ENCODE peak calls at places on chromosome 14, in six cellular contexts. W is stomach, Q is HepG2, S is transverse colon, H is A549, M is ovary. N is an unnamed sample.

GRCh38 chr14:88507208-88507607 is 47.6 kb downstream of the PTPN21 start:
- DNase-seq in H (no peak), W (no peak), M (no peak), Q (no peak), S (no peak), N (no peak)

GRCh38 chr14:85731198-85731597 is 201.3 kb downstream of the FLRT2 start:
- DNase-seq in W (no peak), S (no peak), Q (no peak), M (no peak), H (no peak), N (no peak)

GRCh38 chr14:45212231-45212630 is 40.8 kb downstream of the MIS18BP1 start:
- DNase-seq in S (no peak), Q (no peak), M (no peak), W (no peak), H (no peak), N (no peak)

GRCh38 chr14:31207287-31207745 is 277 bp downstream of the HECTD1 start:
- DNase-seq in H (no peak), M (no peak), S (no peak), W (no peak), Q (no peak), N (peak)

GRCh38 chr14:51692646-51693045 is 40.9 kb downstream of the FRMD6 start:
- DNase-seq in W (no peak), M (no peak), Q (no peak), H (no peak), S (no peak), N (no peak)

GRCh38 chr14:89418452-89418851 is 1.4 kb upstream of the FOXN3 start:
- DNase-seq in W (no peak), H (no peak), S (peak), Q (no peak), M (no peak), N (no peak)

GRCh38 chr14:102182190-102182589 is 42.5 kb downstream of the WDR20 start:
- DNase-seq in W (no peak), Q (no peak), H (no peak), S (no peak), M (no peak), N (no peak)

GRCh38 chr14:37202265-37202664 is 4.5 kb downstream of the MIPOL1 start:
- DNase-seq in H (no peak), S (no peak), Q (no peak), W (no peak), M (no peak), N (no peak)

GRCh38 chr14:70882771-70883492 is 24.3 kb upstream of the PCNX1 start:
- DNase-seq in S (no peak), M (no peak), W (no peak), Q (no peak), H (no peak), N (no peak)

GRCh38 chr14:58705066-58705465 is 67.3 kb downstream of the DACT1 start:
- DNase-seq in Q (no peak), H (no peak), S (no peak), W (no peak), M (no peak), N (no peak)

GRCh38 chr14:104897286-104898194 is 27.1 kb upstream of the PLD4 start:
- DNase-seq in W (no peak), S (no peak), H (no peak), M (peak), Q (no peak), N (no peak)

GRCh38 chr14:39766397-39767000 is 334.3 kb upstream of the FBXO33 start:
- DNase-seq in H (no peak), Q (no peak), S (no peak), M (no peak), W (no peak), N (no peak)

GRCh38 chr14:49583629-49584028 is 2.6 kb downstream of the RPS29 start:
- DNase-seq in W (no peak), S (no peak), H (no peak), Q (no peak), M (no peak), N (no peak)

GRCh38 chr14:38868415-38869290 is 234.4 kb downstream of the SEC23A start:
- DNase-seq in S (no peak), H (no peak), W (no peak), Q (peak), M (no peak), N (no peak)

GRCh38 chr14:56666716-56667115 is 87.1 kb downstream of the TMEM260 start:
- DNase-seq in Q (no peak), S (no peak), H (no peak), M (no peak), W (no peak), N (peak)

GRCh38 chr14:105050551-105050897 is 14.7 kb downstream of the GPR132 start:
- DNase-seq in M (no peak), W (peak), Q (peak), H (no peak), S (peak), N (no peak)

GRCh38 chr14:63543826-63544320 is 696 bp upstream of the PPP2R5E start:
- DNase-seq in S (no peak), M (no peak), W (no peak), H (no peak), Q (no peak), N (no peak)

GRCh38 chr14:73476451-73476905 is 14.3 kb upstream of the RIOX1 start:
- DNase-seq in S (no peak), H (no peak), Q (no peak), W (no peak), M (no peak), N (no peak)

GRCh38 chr14:57833304-57833703 is 32.6 kb downstream of the SLC35F4 start:
- DNase-seq in H (peak), Q (no peak), M (peak), S (no peak), W (no peak), N (no peak)

GRCh38 chr14:52313903-52314481 is at the start of gene PTGER2:
- DNase-seq in H (peak), Q (no peak), W (peak), S (peak), M (peak), N (peak)

GRCh38 chr14:65840786-65841185 is 428.3 kb downstream of the FUT8 start:
- DNase-seq in Q (no peak), H (no peak), W (no peak), S (no peak), M (no peak), N (no peak)

GRCh38 chr14:92860097-92860496 is 62.9 kb upstream of the CHGA start:
- DNase-seq in S (no peak), H (no peak), M (no peak), Q (no peak), W (no peak), N (no peak)

GRCh38 chr14:69259531-69260245 is at the start of gene GALNT16:
- DNase-seq in H (peak), Q (no peak), M (no peak), W (peak), S (peak), N (no peak)

GRCh38 chr14:51697848-51698247 is 46.1 kb downstream of the FRMD6 start:
- DNase-seq in H (no peak), W (no peak), S (no peak), M (no peak), Q (no peak), N (no peak)

GRCh38 chr14:101114726-101115481 is 211.4 kb upstream of the RTL1 start:
- DNase-seq in S (no peak), M (no peak), W (peak), Q (no peak), H (no peak), N (peak)

GRCh38 chr14:70067810-70068209 is 120.9 kb downstream of the SLC8A3 start:
- DNase-seq in M (no peak), S (no peak), Q (no peak), W (peak), H (no peak), N (no peak)

GRCh38 chr14:33062881-33063280 is 124.2 kb downstream of the NPAS3 start:
- DNase-seq in S (no peak), W (no peak), Q (no peak), H (no peak), M (no peak), N (no peak)

DNA sequence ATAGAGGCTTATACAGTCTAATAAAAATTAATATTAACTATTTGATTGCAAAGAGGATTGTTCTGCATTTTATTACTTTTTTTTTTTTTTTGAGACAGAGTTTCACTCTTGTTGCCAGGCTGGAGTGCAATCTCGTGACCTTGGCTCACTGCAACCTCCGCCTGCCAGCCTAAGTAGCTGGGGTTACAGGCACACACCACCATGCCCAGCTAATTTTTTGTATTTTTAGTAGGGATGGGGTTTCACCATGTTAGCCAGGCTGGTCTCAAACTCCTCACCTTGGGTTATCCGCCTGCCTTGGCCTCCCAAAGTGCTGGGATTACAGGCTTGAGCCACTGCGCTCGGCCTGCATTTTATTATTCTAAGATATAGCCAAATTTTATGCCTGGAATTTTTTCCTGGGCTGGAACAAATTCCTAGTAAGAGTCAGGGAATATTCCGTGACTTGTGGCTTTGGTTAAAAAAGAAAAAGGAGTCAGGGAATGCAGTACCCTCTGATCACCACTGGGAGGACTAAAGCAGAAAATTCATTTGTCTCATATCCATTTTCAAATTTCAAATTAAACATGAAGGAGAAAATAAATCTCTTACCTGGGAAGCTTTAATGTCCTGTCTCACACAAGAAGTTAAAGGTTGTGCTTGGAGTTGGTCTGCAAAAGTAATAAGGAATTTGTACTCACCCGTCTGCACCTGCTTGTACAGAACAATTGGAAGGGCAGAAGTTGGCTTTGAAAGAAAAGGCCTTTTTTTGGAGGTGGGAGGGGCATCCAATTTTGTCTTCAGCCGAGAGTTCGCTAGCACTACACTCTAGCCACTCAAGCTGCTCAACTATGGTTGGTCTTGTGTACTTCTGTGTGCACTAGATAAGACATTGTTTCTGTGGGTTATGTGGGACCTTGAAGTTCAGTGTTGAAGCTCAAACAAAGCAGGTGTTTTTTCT is 8.7 kb downstream of the MARK3 start:
- DNase-seq in W (no peak), S (no peak), H (peak), Q (no peak), M (no peak), N (no peak)
- TF ChIP-seq EP300 in W (no peak), S (no peak), H (no peak), Q (no peak), M (no peak), N (no peak)

GRCh38 chr14:75497701-75498100 is 24.6 kb upstream of the BATF start:
- DNase-seq in Q (no peak), S (no peak), M (no peak), H (no peak), W (no peak), N (peak)

GRCh38 chr14:75496755-75497154 is 25.5 kb upstream of the BATF start:
- DNase-seq in Q (no peak), M (no peak), S (no peak), H (no peak), W (no peak), N (peak)

GRCh38 chr14:75501080-75501479 is 21.2 kb upstream of the BATF start:
- DNase-seq in W (no peak), H (no peak), Q (no peak), S (no peak), M (no peak), N (peak)

GRCh38 chr14:75497191-75497590 is 25.1 kb upstream of the BATF start:
- DNase-seq in H (no peak), M (no peak), Q (no peak), W (no peak), S (no peak), N (peak)

DNA sequence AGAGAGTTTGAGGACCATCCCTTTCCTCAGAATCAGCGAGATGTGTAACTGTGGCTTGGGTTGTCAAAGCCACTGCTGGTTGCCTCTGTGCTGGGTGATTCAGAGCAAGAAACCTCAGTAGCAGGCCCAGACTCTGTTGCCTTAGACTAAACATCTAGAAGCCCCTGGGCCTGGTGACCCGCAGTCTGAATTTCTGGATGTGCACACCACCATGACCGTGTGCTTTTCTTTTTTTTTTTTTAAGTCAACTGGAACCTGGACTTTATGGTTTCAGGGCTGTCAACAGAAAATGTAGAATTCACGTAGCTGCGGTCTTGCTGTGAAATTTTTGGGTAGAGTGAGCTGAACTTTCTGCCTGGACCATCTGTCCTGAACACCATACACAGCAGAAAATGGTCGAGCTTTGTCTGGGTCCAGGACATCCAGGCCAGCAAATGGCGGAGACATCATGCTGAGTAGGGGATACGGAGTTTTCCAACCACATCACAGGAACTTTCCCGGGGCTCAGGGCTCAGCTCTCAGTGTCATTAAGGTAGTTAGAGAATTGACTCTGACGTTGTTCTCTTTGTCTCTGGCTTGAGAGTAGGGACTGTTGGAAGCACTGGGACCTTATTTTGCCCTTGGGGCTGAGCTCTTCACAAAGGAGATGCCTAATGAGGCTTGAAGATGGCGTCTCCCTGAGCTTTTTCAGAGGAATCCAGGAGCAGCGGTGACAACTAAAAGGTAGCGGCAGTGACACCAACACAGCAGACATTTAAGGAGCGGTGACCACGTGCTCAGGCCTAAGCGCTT is 23.0 kb upstream of the BATF start:
- DNase-seq in S (no peak), H (no peak), Q (no peak), W (no peak), M (no peak), N (peak)
- H3K4me3 ChIP-seq in S (no peak), H (no peak), Q (no peak), W (no peak), M (no peak), N (no peak)

GRCh38 chr14:21227150-21227549 is 42.1 kb downstream of the HNRNPC start:
- DNase-seq in M (no peak), H (no peak), Q (no peak), W (no peak), S (no peak), N (no peak)
- TF ChIP-seq POLR2A in M (no peak), H (no peak), Q (no peak), W (no peak), S (no peak), N (no peak)

DNA sequence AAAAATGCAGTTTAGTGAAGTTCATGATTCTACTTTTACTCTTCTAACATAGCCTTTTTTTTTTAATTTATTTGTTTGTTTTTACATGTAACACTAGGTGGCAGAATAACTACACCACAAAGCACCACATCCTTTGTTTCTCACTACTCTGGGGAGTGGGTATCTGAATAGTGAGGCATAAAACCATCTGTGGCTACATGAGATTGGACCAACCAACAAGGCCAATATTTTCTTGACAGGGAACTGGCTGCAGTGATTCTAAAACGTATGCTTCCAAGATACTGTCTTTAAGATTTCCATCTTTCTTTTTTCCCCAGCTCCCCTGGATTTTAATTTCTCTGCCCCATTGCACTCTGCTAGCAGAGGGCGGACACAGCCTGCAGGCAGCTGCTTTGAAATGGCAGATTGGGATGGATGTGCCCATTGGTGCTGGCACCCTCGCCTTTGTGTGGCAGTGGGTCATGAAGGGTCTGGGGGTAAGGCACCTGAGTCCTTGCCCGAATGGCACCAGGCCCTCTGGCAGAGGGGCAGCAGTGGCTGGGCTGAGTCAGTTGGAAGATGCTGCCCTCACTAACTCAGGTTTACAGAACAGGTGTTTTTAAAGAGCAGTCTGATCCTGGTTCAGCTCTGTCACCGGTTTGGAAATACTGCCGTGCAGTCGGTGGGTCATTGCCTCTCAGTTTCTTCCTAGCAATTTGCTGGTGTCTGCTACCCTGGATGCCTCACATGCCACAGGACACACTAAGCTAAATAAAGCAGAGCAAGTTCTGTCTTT is 429.1 kb downstream of the RAD51B start:
- DNase-seq in M (no peak), H (peak), S (no peak), Q (peak), W (no peak), N (no peak)
- TF ChIP-seq EP300 in M (no peak), H (no peak), S (no peak), Q (no peak), W (no peak), N (no peak)

GRCh38 chr14:61751475-61751989 is 10.7 kb upstream of the SNAPC1 start:
- DNase-seq in Q (no peak), M (no peak), S (no peak), W (no peak), H (no peak), N (no peak)
- H3K4me3 ChIP-seq in Q (no peak), M (peak), S (peak), W (peak), H (peak), N (peak)

DNA sequence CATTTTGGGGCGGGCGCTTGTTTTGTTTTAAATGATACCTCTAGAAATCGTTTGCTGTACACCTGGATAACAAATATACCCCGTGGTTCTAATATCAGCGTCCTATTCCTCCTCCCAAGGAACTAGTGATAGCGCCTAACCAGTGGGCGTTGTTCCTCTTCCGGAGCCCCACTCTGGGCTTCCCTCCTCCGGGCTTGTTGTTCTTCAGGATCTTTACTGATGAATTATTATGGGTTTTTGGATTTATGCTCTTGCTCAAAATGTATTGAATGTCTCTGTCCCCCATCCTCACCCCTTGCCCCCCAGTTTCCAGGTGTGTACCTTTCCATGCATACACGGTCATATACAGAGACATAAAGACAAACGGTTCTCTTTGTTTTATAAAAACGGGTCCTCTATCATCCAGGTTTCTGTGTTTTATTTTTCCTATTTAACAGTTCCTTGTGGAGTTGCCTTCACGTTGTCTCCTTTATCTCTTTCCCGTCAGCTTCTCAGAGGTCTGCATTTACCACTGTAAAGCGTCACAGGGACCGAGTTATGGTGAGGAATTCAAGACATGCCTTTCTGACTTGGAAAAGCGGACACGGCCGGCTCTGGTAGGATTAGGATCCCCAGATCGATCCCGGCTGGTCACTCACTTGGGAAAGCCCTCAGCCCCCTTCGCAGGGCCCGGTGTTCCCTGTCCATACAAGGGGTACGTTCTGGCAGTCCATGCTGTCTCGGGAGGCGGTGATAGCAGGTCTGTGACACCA is 655 bp upstream of the PLEKHG3 start:
- DNase-seq in M (no peak), W (no peak), Q (no peak), S (no peak), H (no peak), N (no peak)
- TF ChIP-seq POLR2A in M (no peak), W (no peak), Q (no peak), S (no peak), H (no peak), N (no peak)

GRCh38 chr14:95227279-95227860 is 70.0 kb upstream of the DICER1 start:
- DNase-seq in W (peak), H (no peak), S (no peak), Q (no peak), M (no peak), N (no peak)
- TF ChIP-seq EP300 in W (no peak), H (no peak), S (no peak), Q (no peak), M (no peak), N (no peak)

GRCh38 chr14:25622752-25623151 is 572.8 kb upstream of the STXBP6 start:
- DNase-seq in M (no peak), Q (no peak), S (no peak), W (no peak), H (no peak), N (no peak)
- H3K4me3 ChIP-seq in M (no peak), Q (no peak), S (no peak), W (no peak), H (no peak), N (no peak)